ENCODE peak calls at places on chromosomes 2 and 18, in ten cellular contexts. One of them, this sample, is unnamed.

GRCh38 chr18:56233595-56233994 is 404.8 kb downstream of the TXNL1 start:
- DNase-seq in C1 segment of cervical spinal cord: no peak
- DNase-seq in epithelial cell of esophagus: peak; percentile 75
- DNase-seq in head of caudate nucleus: peak; percentile 27
- DNase-seq in fibroblast of the aortic adventitia: peak; percentile 93
- DNase-seq in stimulated activated CD4-positive, alpha-beta T cell treated with anti-CD3 and anti-CD28 coated beads, Interleukin-15, amount 100 ng/mL, for 24 hours: no peak
- DNase-seq in stimulated activated naive B cell treated with anti-CD40 and anti-IgM and Interleukin-4, amounts not matched to agents 10 μg/mL and 1 μg/mL and 100 μg/mL, for 72 hours: no peak
- DNase-seq in fibroblast of lung: peak; percentile 89
- DNase-seq in NCI-H1092 treated with DMSO at 0.1 percent for 48 hours: no peak
- DNase-seq in NCI-H1417: no peak
- DNase-seq in this sample: peak; percentile 25

GRCh38 chr2:190467575-190468083 is 59.5 kb downstream of the MFSD6 start:
- DNase-seq in epithelial cell of esophagus: peak; percentile 25
- DNase-seq in stimulated activated CD4-positive, alpha-beta T cell treated with anti-CD3 and anti-CD28 coated beads, Interleukin-15, amount 100 ng/mL, for 24 hours: no peak
- DNase-seq in fibroblast of lung: peak; percentile 42
- DNase-seq in fibroblast of the aortic adventitia: peak; percentile 45
- DNase-seq in NCI-H1092 treated with DMSO at 0.1 percent for 48 hours: peak; percentile 70
- DNase-seq in C1 segment of cervical spinal cord: no peak
- DNase-seq in stimulated activated naive B cell treated with anti-CD40 and anti-IgM and Interleukin-4, amounts not matched to agents 10 μg/mL and 1 μg/mL and 100 μg/mL, for 72 hours: no peak
- DNase-seq in NCI-H1417: peak; percentile 42
- DNase-seq in head of caudate nucleus: no peak
- DNase-seq in this sample: no peak

GRCh38 chr2:11998626-11999378 is 252.4 kb downstream of the LPIN1 start:
- DNase-seq in stimulated activated naive B cell treated with anti-CD40 and anti-IgM and Interleukin-4, amounts not matched to agents 10 μg/mL and 1 μg/mL and 100 μg/mL, for 72 hours: no peak
- DNase-seq in NCI-H1092 treated with DMSO at 0.1 percent for 48 hours: no peak
- DNase-seq in C1 segment of cervical spinal cord: no peak
- DNase-seq in epithelial cell of esophagus: peak; percentile 18
- DNase-seq in stimulated activated CD4-positive, alpha-beta T cell treated with anti-CD3 and anti-CD28 coated beads, Interleukin-15, amount 100 ng/mL, for 24 hours: no peak
- DNase-seq in head of caudate nucleus: no peak
- DNase-seq in NCI-H1417: no peak
- DNase-seq in fibroblast of the aortic adventitia: no peak
- DNase-seq in fibroblast of lung: peak; percentile 57
- DNase-seq in this sample: no peak

GRCh38 chr2:175218551-175218950 is 37.0 kb upstream of the ATP5MC3 start:
- DNase-seq in stimulated activated naive B cell treated with anti-CD40 and anti-IgM and Interleukin-4, amounts not matched to agents 10 μg/mL and 1 μg/mL and 100 μg/mL, for 72 hours: no peak
- DNase-seq in fibroblast of the aortic adventitia: no peak
- DNase-seq in stimulated activated CD4-positive, alpha-beta T cell treated with anti-CD3 and anti-CD28 coated beads, Interleukin-15, amount 100 ng/mL, for 24 hours: no peak
- DNase-seq in fibroblast of lung: no peak
- DNase-seq in head of caudate nucleus: no peak
- DNase-seq in C1 segment of cervical spinal cord: no peak
- DNase-seq in NCI-H1417: no peak
- DNase-seq in epithelial cell of esophagus: no peak
- DNase-seq in NCI-H1092 treated with DMSO at 0.1 percent for 48 hours: no peak
- DNase-seq in this sample: no peak

GRCh38 chr2:219997341-219997851 is 370.0 kb downstream of the SLC4A3 start:
- DNase-seq in stimulated activated naive B cell treated with anti-CD40 and anti-IgM and Interleukin-4, amounts not matched to agents 10 μg/mL and 1 μg/mL and 100 μg/mL, for 72 hours: no peak
- DNase-seq in fibroblast of lung: peak; percentile 58
- DNase-seq in NCI-H1417: peak; percentile 47
- DNase-seq in stimulated activated CD4-positive, alpha-beta T cell treated with anti-CD3 and anti-CD28 coated beads, Interleukin-15, amount 100 ng/mL, for 24 hours: peak; percentile 39
- DNase-seq in head of caudate nucleus: peak; percentile 82
- DNase-seq in fibroblast of the aortic adventitia: peak; percentile 87
- DNase-seq in NCI-H1092 treated with DMSO at 0.1 percent for 48 hours: no peak
- DNase-seq in C1 segment of cervical spinal cord: peak; percentile 12
- DNase-seq in epithelial cell of esophagus: peak; percentile 61
- DNase-seq in this sample: no peak

GRCh38 chr2:149068996-149069888 is 30.7 kb downstream of the LYPD6B start:
- DNase-seq in NCI-H1417: no peak
- DNase-seq in fibroblast of lung: peak; percentile 91
- DNase-seq in stimulated activated naive B cell treated with anti-CD40 and anti-IgM and Interleukin-4, amounts not matched to agents 10 μg/mL and 1 μg/mL and 100 μg/mL, for 72 hours: no peak
- DNase-seq in head of caudate nucleus: no peak
- DNase-seq in stimulated activated CD4-positive, alpha-beta T cell treated with anti-CD3 and anti-CD28 coated beads, Interleukin-15, amount 100 ng/mL, for 24 hours: peak; percentile 19
- DNase-seq in C1 segment of cervical spinal cord: no peak
- DNase-seq in fibroblast of the aortic adventitia: peak; percentile 89
- DNase-seq in epithelial cell of esophagus: peak; percentile 51
- DNase-seq in NCI-H1092 treated with DMSO at 0.1 percent for 48 hours: no peak
- DNase-seq in this sample: no peak

GRCh38 chr2:113240915-113241911 is 37.5 kb downstream of the PAX8 start:
- DNase-seq in fibroblast of the aortic adventitia: peak; percentile 98
- DNase-seq in fibroblast of lung: peak; percentile 100
- DNase-seq in stimulated activated CD4-positive, alpha-beta T cell treated with anti-CD3 and anti-CD28 coated beads, Interleukin-15, amount 100 ng/mL, for 24 hours: peak; percentile 80
- DNase-seq in head of caudate nucleus: peak; percentile 42
- DNase-seq in stimulated activated naive B cell treated with anti-CD40 and anti-IgM and Interleukin-4, amounts not matched to agents 10 μg/mL and 1 μg/mL and 100 μg/mL, for 72 hours: no peak
- DNase-seq in C1 segment of cervical spinal cord: peak; percentile 69
- DNase-seq in NCI-H1092 treated with DMSO at 0.1 percent for 48 hours: no peak
- DNase-seq in NCI-H1417: peak; percentile 28
- DNase-seq in epithelial cell of esophagus: peak; percentile 100
- DNase-seq in this sample: peak; percentile 99

GRCh38 chr18:57455576-57456129 is 20.5 kb downstream of the ONECUT2 start:
- DNase-seq in head of caudate nucleus: no peak
- DNase-seq in C1 segment of cervical spinal cord: no peak
- DNase-seq in stimulated activated CD4-positive, alpha-beta T cell treated with anti-CD3 and anti-CD28 coated beads, Interleukin-15, amount 100 ng/mL, for 24 hours: no peak
- DNase-seq in NCI-H1092 treated with DMSO at 0.1 percent for 48 hours: no peak
- DNase-seq in fibroblast of lung: no peak
- DNase-seq in fibroblast of the aortic adventitia: no peak
- DNase-seq in NCI-H1417: no peak
- DNase-seq in stimulated activated naive B cell treated with anti-CD40 and anti-IgM and Interleukin-4, amounts not matched to agents 10 μg/mL and 1 μg/mL and 100 μg/mL, for 72 hours: no peak
- DNase-seq in epithelial cell of esophagus: no peak
- DNase-seq in this sample: no peak

GRCh38 chr2:227509824-227510619 is 38.1 kb downstream of the AGFG1 start:
- DNase-seq in stimulated activated naive B cell treated with anti-CD40 and anti-IgM and Interleukin-4, amounts not matched to agents 10 μg/mL and 1 μg/mL and 100 μg/mL, for 72 hours: no peak
- DNase-seq in NCI-H1092 treated with DMSO at 0.1 percent for 48 hours: no peak
- DNase-seq in C1 segment of cervical spinal cord: no peak
- DNase-seq in head of caudate nucleus: no peak
- DNase-seq in NCI-H1417: no peak
- DNase-seq in fibroblast of the aortic adventitia: peak; percentile 31
- DNase-seq in stimulated activated CD4-positive, alpha-beta T cell treated with anti-CD3 and anti-CD28 coated beads, Interleukin-15, amount 100 ng/mL, for 24 hours: no peak
- DNase-seq in epithelial cell of esophagus: peak; percentile 92
- DNase-seq in fibroblast of lung: peak; percentile 45
- DNase-seq in this sample: peak; percentile 35

GRCh38 chr2:130755234-130756040 is at the start of gene AMER3:
- DNase-seq in fibroblast of lung: no peak
- DNase-seq in NCI-H1417: peak; percentile 87
- DNase-seq in head of caudate nucleus: peak; percentile 57
- DNase-seq in fibroblast of the aortic adventitia: no peak
- DNase-seq in epithelial cell of esophagus: no peak
- DNase-seq in NCI-H1092 treated with DMSO at 0.1 percent for 48 hours: peak; percentile 29
- DNase-seq in C1 segment of cervical spinal cord: no peak
- DNase-seq in stimulated activated CD4-positive, alpha-beta T cell treated with anti-CD3 and anti-CD28 coated beads, Interleukin-15, amount 100 ng/mL, for 24 hours: no peak
- DNase-seq in stimulated activated naive B cell treated with anti-CD40 and anti-IgM and Interleukin-4, amounts not matched to agents 10 μg/mL and 1 μg/mL and 100 μg/mL, for 72 hours: no peak
- DNase-seq in this sample: no peak

GRCh38 chr2:75523313-75524275 is 37.1 kb downstream of the EVA1A start:
- DNase-seq in C1 segment of cervical spinal cord: no peak
- DNase-seq in stimulated activated CD4-positive, alpha-beta T cell treated with anti-CD3 and anti-CD28 coated beads, Interleukin-15, amount 100 ng/mL, for 24 hours: peak; percentile 18
- DNase-seq in NCI-H1417: no peak
- DNase-seq in stimulated activated naive B cell treated with anti-CD40 and anti-IgM and Interleukin-4, amounts not matched to agents 10 μg/mL and 1 μg/mL and 100 μg/mL, for 72 hours: no peak
- DNase-seq in fibroblast of the aortic adventitia: peak; percentile 79
- DNase-seq in fibroblast of lung: peak; percentile 93
- DNase-seq in epithelial cell of esophagus: peak; percentile 83
- DNase-seq in head of caudate nucleus: no peak
- DNase-seq in NCI-H1092 treated with DMSO at 0.1 percent for 48 hours: no peak
- DNase-seq in this sample: peak; percentile 85

GRCh38 chr2:158024288-158024898 is 77.3 kb upstream of the UPP2 start:
- DNase-seq in fibroblast of lung: peak; percentile 18
- DNase-seq in NCI-H1417: peak; percentile 33
- DNase-seq in fibroblast of the aortic adventitia: peak; percentile 53
- DNase-seq in NCI-H1092 treated with DMSO at 0.1 percent for 48 hours: peak; percentile 18
- DNase-seq in stimulated activated CD4-positive, alpha-beta T cell treated with anti-CD3 and anti-CD28 coated beads, Interleukin-15, amount 100 ng/mL, for 24 hours: peak; percentile 69
- DNase-seq in head of caudate nucleus: peak; percentile 60
- DNase-seq in C1 segment of cervical spinal cord: no peak
- DNase-seq in stimulated activated naive B cell treated with anti-CD40 and anti-IgM and Interleukin-4, amounts not matched to agents 10 μg/mL and 1 μg/mL and 100 μg/mL, for 72 hours: peak; percentile 18
- DNase-seq in epithelial cell of esophagus: peak; percentile 58
- DNase-seq in this sample: peak; percentile 55

GRCh38 chr18:286515-287310 is 18.9 kb upstream of the THOC1 start:
- DNase-seq in NCI-H1092 treated with DMSO at 0.1 percent for 48 hours: peak; percentile 0
- DNase-seq in stimulated activated naive B cell treated with anti-CD40 and anti-IgM and Interleukin-4, amounts not matched to agents 10 μg/mL and 1 μg/mL and 100 μg/mL, for 72 hours: no peak
- DNase-seq in fibroblast of lung: peak; percentile 26
- DNase-seq in stimulated activated CD4-positive, alpha-beta T cell treated with anti-CD3 and anti-CD28 coated beads, Interleukin-15, amount 100 ng/mL, for 24 hours: no peak
- DNase-seq in epithelial cell of esophagus: peak; percentile 13
- DNase-seq in C1 segment of cervical spinal cord: no peak
- DNase-seq in fibroblast of the aortic adventitia: peak; percentile 69
- DNase-seq in NCI-H1417: peak; percentile 50
- DNase-seq in head of caudate nucleus: no peak
- DNase-seq in this sample: peak; percentile 6

GRCh38 chr2:18690342-18690741 is 101.0 kb upstream of the NT5C1B start:
- DNase-seq in NCI-H1092 treated with DMSO at 0.1 percent for 48 hours: no peak
- DNase-seq in stimulated activated naive B cell treated with anti-CD40 and anti-IgM and Interleukin-4, amounts not matched to agents 10 μg/mL and 1 μg/mL and 100 μg/mL, for 72 hours: no peak
- DNase-seq in epithelial cell of esophagus: no peak
- DNase-seq in NCI-H1417: no peak
- DNase-seq in head of caudate nucleus: no peak
- DNase-seq in fibroblast of lung: no peak
- DNase-seq in C1 segment of cervical spinal cord: no peak
- DNase-seq in fibroblast of the aortic adventitia: no peak
- DNase-seq in stimulated activated CD4-positive, alpha-beta T cell treated with anti-CD3 and anti-CD28 coated beads, Interleukin-15, amount 100 ng/mL, for 24 hours: no peak
- DNase-seq in this sample: no peak

GRCh38 chr2:8151888-8152287 is 530.0 kb upstream of the ID2 start:
- DNase-seq in fibroblast of lung: no peak
- DNase-seq in head of caudate nucleus: no peak
- DNase-seq in C1 segment of cervical spinal cord: no peak
- DNase-seq in stimulated activated naive B cell treated with anti-CD40 and anti-IgM and Interleukin-4, amounts not matched to agents 10 μg/mL and 1 μg/mL and 100 μg/mL, for 72 hours: no peak
- DNase-seq in fibroblast of the aortic adventitia: no peak
- DNase-seq in stimulated activated CD4-positive, alpha-beta T cell treated with anti-CD3 and anti-CD28 coated beads, Interleukin-15, amount 100 ng/mL, for 24 hours: no peak
- DNase-seq in NCI-H1417: no peak
- DNase-seq in epithelial cell of esophagus: no peak
- DNase-seq in NCI-H1092 treated with DMSO at 0.1 percent for 48 hours: no peak
- DNase-seq in this sample: no peak

GRCh38 chr2:9753276-9753600 is 90.0 kb upstream of the TAF1B start:
- DNase-seq in fibroblast of lung: peak; percentile 98
- DNase-seq in NCI-H1417: no peak
- DNase-seq in C1 segment of cervical spinal cord: peak; percentile 68
- DNase-seq in stimulated activated naive B cell treated with anti-CD40 and anti-IgM and Interleukin-4, amounts not matched to agents 10 μg/mL and 1 μg/mL and 100 μg/mL, for 72 hours: peak; percentile 51
- DNase-seq in NCI-H1092 treated with DMSO at 0.1 percent for 48 hours: no peak
- DNase-seq in head of caudate nucleus: no peak
- DNase-seq in epithelial cell of esophagus: peak; percentile 99
- DNase-seq in stimulated activated CD4-positive, alpha-beta T cell treated with anti-CD3 and anti-CD28 coated beads, Interleukin-15, amount 100 ng/mL, for 24 hours: peak; percentile 80
- DNase-seq in fibroblast of the aortic adventitia: peak; percentile 95
- DNase-seq in this sample: peak; percentile 88

GRCh38 chr2:26720322-26721166 is 28.0 kb downstream of the KCNK3 start:
- DNase-seq in stimulated activated CD4-positive, alpha-beta T cell treated with anti-CD3 and anti-CD28 coated beads, Interleukin-15, amount 100 ng/mL, for 24 hours: no peak
- DNase-seq in fibroblast of the aortic adventitia: peak; percentile 93
- DNase-seq in fibroblast of lung: peak; percentile 81
- DNase-seq in NCI-H1417: peak; percentile 51
- DNase-seq in NCI-H1092 treated with DMSO at 0.1 percent for 48 hours: peak; percentile 70
- DNase-seq in stimulated activated naive B cell treated with anti-CD40 and anti-IgM and Interleukin-4, amounts not matched to agents 10 μg/mL and 1 μg/mL and 100 μg/mL, for 72 hours: no peak
- DNase-seq in head of caudate nucleus: no peak
- DNase-seq in C1 segment of cervical spinal cord: peak; percentile 16
- DNase-seq in epithelial cell of esophagus: no peak
- DNase-seq in this sample: no peak

GRCh38 chr2:54212456-54212855 is 43.6 kb downstream of the TSPYL6 start:
- DNase-seq in head of caudate nucleus: no peak
- DNase-seq in NCI-H1417: no peak
- DNase-seq in fibroblast of the aortic adventitia: peak; percentile 88
- DNase-seq in stimulated activated naive B cell treated with anti-CD40 and anti-IgM and Interleukin-4, amounts not matched to agents 10 μg/mL and 1 μg/mL and 100 μg/mL, for 72 hours: no peak
- DNase-seq in fibroblast of lung: peak; percentile 99
- DNase-seq in stimulated activated CD4-positive, alpha-beta T cell treated with anti-CD3 and anti-CD28 coated beads, Interleukin-15, amount 100 ng/mL, for 24 hours: no peak
- DNase-seq in NCI-H1092 treated with DMSO at 0.1 percent for 48 hours: no peak
- DNase-seq in epithelial cell of esophagus: peak; percentile 86
- DNase-seq in C1 segment of cervical spinal cord: no peak
- DNase-seq in this sample: peak; percentile 71

GRCh38 chr2:160647967-160648685 is 154.5 kb upstream of the RBMS1 start:
- DNase-seq in epithelial cell of esophagus: peak; percentile 19
- DNase-seq in NCI-H1092 treated with DMSO at 0.1 percent for 48 hours: peak; percentile 57
- DNase-seq in fibroblast of the aortic adventitia: no peak
- DNase-seq in C1 segment of cervical spinal cord: no peak
- DNase-seq in stimulated activated CD4-positive, alpha-beta T cell treated with anti-CD3 and anti-CD28 coated beads, Interleukin-15, amount 100 ng/mL, for 24 hours: no peak
- DNase-seq in NCI-H1417: no peak
- DNase-seq in head of caudate nucleus: no peak
- DNase-seq in fibroblast of lung: no peak
- DNase-seq in stimulated activated naive B cell treated with anti-CD40 and anti-IgM and Interleukin-4, amounts not matched to agents 10 μg/mL and 1 μg/mL and 100 μg/mL, for 72 hours: no peak
- DNase-seq in this sample: peak; percentile 49

GRCh38 chr2:218427741-218428140 is 8.8 kb downstream of the VIL1 start:
- DNase-seq in fibroblast of lung: no peak
- DNase-seq in epithelial cell of esophagus: no peak
- DNase-seq in NCI-H1417: no peak
- DNase-seq in head of caudate nucleus: no peak
- DNase-seq in stimulated activated CD4-positive, alpha-beta T cell treated with anti-CD3 and anti-CD28 coated beads, Interleukin-15, amount 100 ng/mL, for 24 hours: no peak
- DNase-seq in C1 segment of cervical spinal cord: no peak
- DNase-seq in NCI-H1092 treated with DMSO at 0.1 percent for 48 hours: no peak
- DNase-seq in stimulated activated naive B cell treated with anti-CD40 and anti-IgM and Interleukin-4, amounts not matched to agents 10 μg/mL and 1 μg/mL and 100 μg/mL, for 72 hours: no peak
- DNase-seq in fibroblast of the aortic adventitia: no peak
- DNase-seq in this sample: no peak

GRCh38 chr2:231016576-231017249 is 20.6 kb upstream of the C2orf72 start:
- DNase-seq in stimulated activated naive B cell treated with anti-CD40 and anti-IgM and Interleukin-4, amounts not matched to agents 10 μg/mL and 1 μg/mL and 100 μg/mL, for 72 hours: no peak
- DNase-seq in stimulated activated CD4-positive, alpha-beta T cell treated with anti-CD3 and anti-CD28 coated beads, Interleukin-15, amount 100 ng/mL, for 24 hours: no peak
- DNase-seq in head of caudate nucleus: no peak
- DNase-seq in fibroblast of the aortic adventitia: peak; percentile 33
- DNase-seq in fibroblast of lung: no peak
- DNase-seq in epithelial cell of esophagus: peak; percentile 13
- DNase-seq in C1 segment of cervical spinal cord: no peak
- DNase-seq in NCI-H1417: no peak
- DNase-seq in NCI-H1092 treated with DMSO at 0.1 percent for 48 hours: no peak
- DNase-seq in this sample: no peak

GRCh38 chr18:9177047-9177446 is 40.5 kb downstream of the ANKRD12 start:
- DNase-seq in NCI-H1417: peak; percentile 31
- DNase-seq in C1 segment of cervical spinal cord: no peak
- DNase-seq in fibroblast of lung: no peak
- DNase-seq in stimulated activated naive B cell treated with anti-CD40 and anti-IgM and Interleukin-4, amounts not matched to agents 10 μg/mL and 1 μg/mL and 100 μg/mL, for 72 hours: no peak
- DNase-seq in NCI-H1092 treated with DMSO at 0.1 percent for 48 hours: no peak
- DNase-seq in head of caudate nucleus: no peak
- DNase-seq in epithelial cell of esophagus: no peak
- DNase-seq in stimulated activated CD4-positive, alpha-beta T cell treated with anti-CD3 and anti-CD28 coated beads, Interleukin-15, amount 100 ng/mL, for 24 hours: no peak
- DNase-seq in fibroblast of the aortic adventitia: no peak
- DNase-seq in this sample: no peak

GRCh38 chr2:26018184-26018716 is 15.6 kb upstream of the RAB10 start:
- DNase-seq in NCI-H1417: peak; percentile 61
- DNase-seq in stimulated activated CD4-positive, alpha-beta T cell treated with anti-CD3 and anti-CD28 coated beads, Interleukin-15, amount 100 ng/mL, for 24 hours: peak; percentile 53
- DNase-seq in stimulated activated naive B cell treated with anti-CD40 and anti-IgM and Interleukin-4, amounts not matched to agents 10 μg/mL and 1 μg/mL and 100 μg/mL, for 72 hours: no peak
- DNase-seq in fibroblast of the aortic adventitia: peak; percentile 91
- DNase-seq in epithelial cell of esophagus: peak; percentile 97
- DNase-seq in fibroblast of lung: peak; percentile 89
- DNase-seq in head of caudate nucleus: no peak
- DNase-seq in NCI-H1092 treated with DMSO at 0.1 percent for 48 hours: peak; percentile 5
- DNase-seq in C1 segment of cervical spinal cord: peak; percentile 71
- DNase-seq in this sample: peak; percentile 96

GRCh38 chr2:204611764-204612163 is 66.5 kb downstream of the PARD3B start:
- DNase-seq in fibroblast of the aortic adventitia: no peak
- DNase-seq in head of caudate nucleus: no peak
- DNase-seq in stimulated activated CD4-positive, alpha-beta T cell treated with anti-CD3 and anti-CD28 coated beads, Interleukin-15, amount 100 ng/mL, for 24 hours: no peak
- DNase-seq in NCI-H1092 treated with DMSO at 0.1 percent for 48 hours: no peak
- DNase-seq in epithelial cell of esophagus: no peak
- DNase-seq in C1 segment of cervical spinal cord: no peak
- DNase-seq in fibroblast of lung: no peak
- DNase-seq in stimulated activated naive B cell treated with anti-CD40 and anti-IgM and Interleukin-4, amounts not matched to agents 10 μg/mL and 1 μg/mL and 100 μg/mL, for 72 hours: no peak
- DNase-seq in NCI-H1417: no peak
- DNase-seq in this sample: no peak

GRCh38 chr2:173590278-173590811 is 235.7 kb downstream of the CDCA7 start:
- DNase-seq in stimulated activated CD4-positive, alpha-beta T cell treated with anti-CD3 and anti-CD28 coated beads, Interleukin-15, amount 100 ng/mL, for 24 hours: no peak
- DNase-seq in stimulated activated naive B cell treated with anti-CD40 and anti-IgM and Interleukin-4, amounts not matched to agents 10 μg/mL and 1 μg/mL and 100 μg/mL, for 72 hours: no peak
- DNase-seq in fibroblast of lung: peak; percentile 98
- DNase-seq in NCI-H1092 treated with DMSO at 0.1 percent for 48 hours: peak; percentile 97
- DNase-seq in C1 segment of cervical spinal cord: peak; percentile 51
- DNase-seq in fibroblast of the aortic adventitia: peak; percentile 95
- DNase-seq in head of caudate nucleus: no peak
- DNase-seq in NCI-H1417: peak; percentile 70
- DNase-seq in epithelial cell of esophagus: peak; percentile 98
- DNase-seq in this sample: peak; percentile 94

GRCh38 chr2:196077821-196078220 is 9.2 kb upstream of the DNAH7 start:
- DNase-seq in C1 segment of cervical spinal cord: no peak
- DNase-seq in fibroblast of the aortic adventitia: no peak
- DNase-seq in NCI-H1417: no peak
- DNase-seq in epithelial cell of esophagus: no peak
- DNase-seq in NCI-H1092 treated with DMSO at 0.1 percent for 48 hours: no peak
- DNase-seq in head of caudate nucleus: no peak
- DNase-seq in stimulated activated CD4-positive, alpha-beta T cell treated with anti-CD3 and anti-CD28 coated beads, Interleukin-15, amount 100 ng/mL, for 24 hours: no peak
- DNase-seq in stimulated activated naive B cell treated with anti-CD40 and anti-IgM and Interleukin-4, amounts not matched to agents 10 μg/mL and 1 μg/mL and 100 μg/mL, for 72 hours: no peak
- DNase-seq in fibroblast of lung: no peak
- DNase-seq in this sample: no peak

GRCh38 chr2:20593072-20594034 is 57.5 kb downstream of the HS1BP3 start:
- DNase-seq in stimulated activated CD4-positive, alpha-beta T cell treated with anti-CD3 and anti-CD28 coated beads, Interleukin-15, amount 100 ng/mL, for 24 hours: no peak
- DNase-seq in NCI-H1092 treated with DMSO at 0.1 percent for 48 hours: no peak
- DNase-seq in stimulated activated naive B cell treated with anti-CD40 and anti-IgM and Interleukin-4, amounts not matched to agents 10 μg/mL and 1 μg/mL and 100 μg/mL, for 72 hours: no peak
- DNase-seq in C1 segment of cervical spinal cord: no peak
- DNase-seq in NCI-H1417: no peak
- DNase-seq in epithelial cell of esophagus: peak; percentile 96
- DNase-seq in fibroblast of lung: peak; percentile 93
- DNase-seq in fibroblast of the aortic adventitia: peak; percentile 67
- DNase-seq in head of caudate nucleus: no peak
- DNase-seq in this sample: peak; percentile 91

GRCh38 chr2:207163815-207164747 is 1.7 kb downstream of the KLF7 start:
- DNase-seq in stimulated activated CD4-positive, alpha-beta T cell treated with anti-CD3 and anti-CD28 coated beads, Interleukin-15, amount 100 ng/mL, for 24 hours: peak; percentile 26
- DNase-seq in epithelial cell of esophagus: peak; percentile 62
- DNase-seq in C1 segment of cervical spinal cord: peak; percentile 59
- DNase-seq in stimulated activated naive B cell treated with anti-CD40 and anti-IgM and Interleukin-4, amounts not matched to agents 10 μg/mL and 1 μg/mL and 100 μg/mL, for 72 hours: peak; percentile 33
- DNase-seq in fibroblast of the aortic adventitia: peak; percentile 57
- DNase-seq in NCI-H1092 treated with DMSO at 0.1 percent for 48 hours: peak; percentile 10
- DNase-seq in NCI-H1417: peak; percentile 82
- DNase-seq in fibroblast of lung: peak; percentile 55
- DNase-seq in head of caudate nucleus: peak; percentile 55
- DNase-seq in this sample: no peak